ENCODE peak calls at places on chromosome 13, in ten cellular contexts. C is neural progenitor cell, U is vagina, P is thoracic aorta, Z is pancreas, A is cardiac muscle cell, L is IMR-90, R is heart left ventricle, M is Peyer's patch, J is esophagus squamous epithelium. D is an unnamed sample.

GRCh38 chr13:100131863-100132574 is 43.1 kb downstream of the PCCA start:
- DNase-seq in C (no peak), U (no peak), P (no peak), Z (no peak), A (no peak), L (peak; percentile 96), R (no peak), M (no peak), J (no peak), D (no peak)

GRCh38 chr13:43567608-43568007 is 219.2 kb downstream of the ENOX1 start:
- DNase-seq in C (no peak), U (no peak), P (no peak), Z (no peak), A (no peak), L (peak; percentile 64), R (no peak), M (no peak), J (no peak), D (no peak)

GRCh38 chr13:30792257-30793000 is 57.1 kb downstream of the ALOX5AP start:
- DNase-seq in C (peak; percentile 64), U (no peak), P (peak; percentile 38), Z (peak; percentile 71), A (no peak), L (peak; percentile 94), R (peak; percentile 80), M (peak; percentile 66), J (no peak), D (peak; percentile 55)

GRCh38 chr13:22061806-22062391 is 391.0 kb downstream of the FGF9 start:
- DNase-seq in C (no peak), U (no peak), P (no peak), Z (no peak), A (no peak), L (no peak), R (no peak), M (no peak), J (no peak), D (no peak)

GRCh38 chr13:27406178-27406939 is 18.1 kb upstream of the GTF3A start:
- DNase-seq in C (peak; percentile 31), U (no peak), P (no peak), Z (no peak), A (peak; percentile 35), L (peak; percentile 49), R (no peak), M (no peak), J (no peak), D (no peak)

GRCh38 chr13:95677564-95678386 is 836 bp downstream of the DNAJC3 start:
- DNase-seq in C (peak; percentile 57), U (no peak), P (no peak), Z (no peak), A (peak; percentile 14), L (peak; percentile 23), R (no peak), M (no peak), J (no peak), D (peak; percentile 65)

GRCh38 chr13:47420568-47420967 is 523.7 kb upstream of the HTR2A start:
- DNase-seq in C (no peak), U (no peak), P (no peak), Z (no peak), A (no peak), L (peak; percentile 49), R (no peak), M (no peak), J (no peak), D (no peak)

GRCh38 chr13:103976371-103976770 is 910.2 kb upstream of the SLC10A2 start:
- DNase-seq in C (no peak), U (no peak), P (no peak), Z (no peak), A (no peak), L (no peak), R (no peak), M (no peak), J (no peak), D (no peak)

GRCh38 chr13:100128373-100128772 is 39.5 kb downstream of the PCCA start:
- DNase-seq in C (no peak), U (no peak), P (no peak), Z (no peak), A (no peak), L (peak; percentile 92), R (no peak), M (no peak), J (no peak), D (no peak)

GRCh38 chr13:43797869-43798268 is 11.1 kb upstream of the ENOX1 start:
- DNase-seq in C (no peak), U (no peak), P (no peak), Z (no peak), A (no peak), L (peak; percentile 11), R (no peak), M (no peak), J (no peak), D (no peak)

GRCh38 chr13:105474983-105475382 is 1060.5 kb downstream of the EFNB2 start:
- DNase-seq in C (no peak), U (no peak), P (no peak), Z (no peak), A (peak; percentile 7), L (no peak), R (no peak), M (no peak), J (no peak), D (no peak)

GRCh38 chr13:62088155-62088554 is 672.5 kb upstream of the PCDH20 start:
- DNase-seq in C (no peak), U (no peak), P (no peak), Z (no peak), A (peak; percentile 20), L (no peak), R (no peak), M (no peak), J (no peak), D (no peak)

GRCh38 chr13:34409496-34410163 is 532.4 kb upstream of the NBEA start:
- DNase-seq in C (no peak), U (no peak), P (no peak), Z (no peak), A (no peak), L (no peak), R (no peak), M (no peak), J (no peak), D (no peak)

GRCh38 chr13:33610471-33611015 is 207.4 kb upstream of the RFC3 start:
- DNase-seq in C (peak; percentile 58), U (no peak), P (no peak), Z (peak; percentile 40), A (no peak), L (no peak), R (peak; percentile 89), M (no peak), J (no peak), D (no peak)

GRCh38 chr13:39047560-39047959 is 9.3 kb downstream of the NHLRC3 start:
- DNase-seq in C (peak; percentile 42), U (no peak), P (no peak), Z (no peak), A (no peak), L (no peak), R (no peak), M (no peak), J (no peak), D (no peak)

GRCh38 chr13:46803586-46803985 is 6.6 kb upstream of the ESD start:
- DNase-seq in C (no peak), U (no peak), P (no peak), Z (no peak), A (no peak), L (peak; percentile 49), R (no peak), M (no peak), J (no peak), D (no peak)

GRCh38 chr13:73803997-73804396 is 330.2 kb downstream of the KLF12 start:
- DNase-seq in C (no peak), U (no peak), P (no peak), Z (no peak), A (no peak), L (peak; percentile 74), R (no peak), M (no peak), J (no peak), D (no peak)

GRCh38 chr13:38308736-38309135 is 40.9 kb upstream of the UFM1 start:
- DNase-seq in C (no peak), U (no peak), P (no peak), Z (no peak), A (no peak), L (peak; percentile 63), R (no peak), M (no peak), J (no peak), D (no peak)

GRCh38 chr13:94280357-94280756 is 199.1 kb downstream of the DCT start:
- DNase-seq in C (no peak), U (no peak), P (no peak), Z (no peak), A (no peak), L (peak; percentile 36), R (no peak), M (no peak), J (no peak), D (no peak)

GRCh38 chr13:114140131-114140908 is 7.9 kb upstream of the RASA3 start:
- DNase-seq in C (no peak), U (no peak), P (no peak), Z (peak; percentile 41), A (no peak), L (no peak), R (peak; percentile 16), M (peak; percentile 40), J (no peak), D (no peak)
- H3K36me3 ChIP-seq in C (no peaks in the 10 kb centered on the region), U (no peaks in the 10 kb centered on the region), P (no peaks in the 10 kb centered on the region), Z (no peaks in the 10 kb centered on the region), A (no peaks in the 10 kb centered on the region), L (no peaks in the 10 kb centered on the region), R (no peaks in the 10 kb centered on the region), M (no peaks in the 10 kb centered on the region), J (no peaks in the 10 kb centered on the region), D (no peaks in the 10 kb centered on the region)

GRCh38 chr13:53200498-53201453 is 172.2 kb downstream of the OLFM4 start:
- DNase-seq in C (peak; percentile 96), U (no peak), P (no peak), Z (peak; percentile 91), A (peak; percentile 93), L (peak; percentile 1), R (peak; percentile 29), M (peak; percentile 62), J (no peak), D (no peak)
- TF ChIP-seq CTCF in C (peak; percentile 92), U (no peak), P (peak; percentile 26), Z (peak; percentile 74), A (peak; percentile 60), L (peak; percentile 46), R (no peak), M (peak; percentile 40), J (peak; percentile 65), D (peak; percentile 2)

DNA sequence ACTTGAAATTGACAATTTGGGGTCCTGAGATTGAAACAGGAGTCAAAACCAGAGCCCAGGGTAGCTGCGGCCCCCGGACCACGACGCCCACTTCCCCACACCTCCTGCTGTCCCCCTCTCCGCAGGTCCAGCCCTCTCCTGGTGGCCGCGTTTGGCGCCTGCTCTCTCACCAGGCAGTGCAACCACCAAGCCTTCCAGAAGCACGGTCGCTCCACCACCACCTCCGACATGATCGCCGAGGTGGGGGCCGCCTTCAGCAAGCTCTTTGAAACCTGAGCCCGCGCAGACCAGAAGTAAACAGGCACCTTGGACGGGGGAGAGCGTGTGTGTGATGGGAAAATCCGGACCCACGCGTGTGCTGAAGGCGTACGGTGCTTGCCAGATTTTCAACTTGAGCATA is 22.9 kb downstream of the NAXD start:
- DNase-seq in C (no peak), U (no peak), P (no peak), Z (no peak), A (no peak), L (no peak), R (no peak), M (no peak), J (no peak), D (no peak)
- H3K36me3 ChIP-seq in C (no peaks in the 10 kb centered on the region), U (no peaks in the 10 kb centered on the region), P (peaks cover 70% of the 10 kb centered on the region), Z (peaks cover 77% of the 10 kb centered on the region), A (peaks cover 34% of the 10 kb centered on the region), L (peaks cover 80% of the 10 kb centered on the region), R (peaks cover 43% of the 10 kb centered on the region), M (peaks cover 93% of the 10 kb centered on the region), J (peaks cover 56% of the 10 kb centered on the region), D (peaks cover 28% of the 10 kb centered on the region)

GRCh38 chr13:54185785-54186184 is 1157.2 kb downstream of the OLFM4 start:
- DNase-seq in C (peak; percentile 73), U (no peak), P (no peak), Z (no peak), A (peak; percentile 48), L (no peak), R (no peak), M (no peak), J (no peak), D (no peak)
- TF ChIP-seq CTCF in C (peak; percentile 80), U (no peak), P (no peak), Z (no peak), A (no peak), L (no peak), R (no peak), M (no peak), J (peak; percentile 20), D (no peak)